ENCODE peak calls at places on chromosome 14, in four cellular contexts. C is transverse colon, O is tibial artery, X is WTC11. A is an unnamed sample.

GRCh38 chr14:48350971-48351370 is 675.6 kb upstream of the MDGA2 start:
- DNase-seq in O (no peak), C (no peak), X (no peak), A (no peak)

GRCh38 chr14:99063620-99064225 is 208.3 kb downstream of the BCL11B start:
- DNase-seq in O (no peak), C (no peak), X (no peak), A (no peak)

GRCh38 chr14:22432348-22432976 is 156.6 kb downstream of the DAD1 start:
- DNase-seq in O (peak; percentile 67), C (peak; percentile 53), X (no peak), A (no peak)

GRCh38 chr14:69643430-69644200 is 32.2 kb downstream of the SUSD6 start:
- DNase-seq in C (peak; percentile 86), X (no peak), O (no peak), A (peak; percentile 64)

GRCh38 chr14:98926151-98926550 is 345.8 kb downstream of the BCL11B start:
- DNase-seq in X (no peak), C (no peak), O (no peak), A (no peak)

GRCh38 chr14:106318700-106319099 is 792.3 kb downstream of the TMEM121 start:
- DNase-seq in O (no peak), X (no peak), C (no peak), A (no peak)

GRCh38 chr14:31505411-31505810 is 17.6 kb upstream of the GPR33 start:
- DNase-seq in C (no peak), O (no peak), X (no peak), A (no peak)

GRCh38 chr14:21894003-21894897 is 220.6 kb upstream of the OR4E1 start:
- DNase-seq in C (no peak), X (peak; percentile 62), O (no peak), A (no peak)

GRCh38 chr14:97095269-97095668 is 298.1 kb downstream of the VRK1 start:
- DNase-seq in C (no peak), X (no peak), O (no peak), A (no peak)

GRCh38 chr14:101134161-101134631 is 230.7 kb upstream of the RTL1 start:
- DNase-seq in O (no peak), C (no peak), X (no peak), A (no peak)

GRCh38 chr14:68137704-68138619 is 318.4 kb downstream of the RAD51B start:
- DNase-seq in O (no peak), X (peak; percentile 70), C (peak; percentile 36), A (no peak)

GRCh38 chr14:104770851-104771272 is 17.9 kb downstream of the SIVA1 start:
- DNase-seq in X (no peak), C (no peak), O (no peak), A (no peak)

GRCh38 chr14:33475623-33476022 is 475.3 kb downstream of the EGLN3 start:
- DNase-seq in O (no peak), X (peak; percentile 75), C (peak; percentile 73), A (no peak)

GRCh38 chr14:30016025-30016424 is 88.4 kb upstream of the PRKD1 start:
- DNase-seq in C (no peak), O (no peak), X (no peak), A (no peak)

GRCh38 chr14:44505588-44505987 is 1.5 kb downstream of the FSCB start:
- DNase-seq in C (no peak), O (no peak), X (peak; percentile 28), A (no peak)
- TF ChIP-seq CTCF in C (no peak), O (no peak), X (no peak), A (no peak)

GRCh38 chr14:94129111-94129757 is at the start of gene IFI27L2:
- DNase-seq in X (peak; percentile 76), C (peak; percentile 74), O (peak; percentile 88), A (peak; percentile 44)
- TF ChIP-seq CTCF in X (peak; percentile 19), C (peak; percentile 34), O (peak; percentile 42), A (no peak)

GRCh38 chr14:72892103-72892878 is 1.6 kb downstream of the DPF3 start:
- DNase-seq in O (no peak), C (peak; percentile 30), X (peak; percentile 54), A (no peak)
- TF ChIP-seq CTCF in O (no peak), C (no peak), X (no peak), A (no peak)

DNA sequence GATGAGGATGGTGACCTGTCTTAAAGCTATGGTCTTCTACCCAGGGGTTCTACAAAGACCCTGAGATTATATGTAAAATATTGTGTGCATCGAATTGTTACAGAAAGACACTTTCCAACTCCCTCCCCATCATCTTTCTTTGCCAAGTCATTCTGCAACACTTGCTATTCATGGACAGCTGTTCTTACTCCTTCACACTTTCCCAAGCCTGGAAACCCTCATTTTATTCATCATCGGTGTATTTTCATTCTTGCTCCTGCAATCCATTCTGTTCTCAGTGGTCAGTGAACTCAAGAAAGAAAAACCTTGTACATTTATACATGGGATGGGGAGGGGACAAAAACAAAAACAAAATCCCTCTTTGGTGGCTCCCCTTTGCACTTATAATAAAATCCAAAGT is 90.5 kb upstream of the STXBP6 start:
- DNase-seq in X (no peak), O (no peak), C (no peak), A (no peak)
- TF ChIP-seq CTCF in X (no peak), O (no peak), C (no peak), A (no peak)

DNA sequence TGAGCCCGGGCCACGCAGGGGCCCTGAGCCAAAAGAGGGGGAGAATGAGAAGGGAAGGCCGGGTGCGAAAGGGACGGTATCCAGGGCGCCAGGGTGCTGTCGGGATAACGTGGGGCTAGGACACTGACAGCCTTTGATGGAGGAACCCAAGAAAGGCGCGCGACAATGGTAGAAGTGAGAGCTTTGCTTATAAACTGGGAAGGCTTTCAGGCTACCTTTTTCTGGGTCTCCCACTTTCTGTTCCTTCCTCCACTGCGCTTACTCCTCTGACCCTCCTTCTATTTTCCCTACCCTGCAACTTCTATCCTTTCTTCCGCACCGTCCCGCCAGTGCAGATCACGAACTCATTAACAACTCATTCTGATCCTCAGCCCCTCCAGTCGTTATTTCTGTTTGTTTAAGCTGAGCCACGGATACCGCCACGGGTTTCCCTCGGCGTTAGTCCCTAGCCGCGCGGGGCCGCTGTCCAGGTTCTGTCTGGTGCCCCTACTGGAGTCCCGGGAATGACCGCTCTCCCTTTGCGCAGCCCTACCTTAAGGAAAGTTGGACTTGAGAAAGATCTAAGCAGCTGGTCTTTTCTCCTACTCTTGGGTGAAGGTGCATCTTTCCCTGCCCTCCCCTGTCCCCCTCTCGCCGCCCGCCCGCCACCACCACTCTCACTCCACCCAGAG is 3.0 kb downstream of the SSTR1 start:
- DNase-seq in C (no peak), O (no peak), X (peak; percentile 46), A (no peak)
- TF ChIP-seq CTCF in C (no peak), O (no peak), X (no peak), A (no peak)

DNA sequence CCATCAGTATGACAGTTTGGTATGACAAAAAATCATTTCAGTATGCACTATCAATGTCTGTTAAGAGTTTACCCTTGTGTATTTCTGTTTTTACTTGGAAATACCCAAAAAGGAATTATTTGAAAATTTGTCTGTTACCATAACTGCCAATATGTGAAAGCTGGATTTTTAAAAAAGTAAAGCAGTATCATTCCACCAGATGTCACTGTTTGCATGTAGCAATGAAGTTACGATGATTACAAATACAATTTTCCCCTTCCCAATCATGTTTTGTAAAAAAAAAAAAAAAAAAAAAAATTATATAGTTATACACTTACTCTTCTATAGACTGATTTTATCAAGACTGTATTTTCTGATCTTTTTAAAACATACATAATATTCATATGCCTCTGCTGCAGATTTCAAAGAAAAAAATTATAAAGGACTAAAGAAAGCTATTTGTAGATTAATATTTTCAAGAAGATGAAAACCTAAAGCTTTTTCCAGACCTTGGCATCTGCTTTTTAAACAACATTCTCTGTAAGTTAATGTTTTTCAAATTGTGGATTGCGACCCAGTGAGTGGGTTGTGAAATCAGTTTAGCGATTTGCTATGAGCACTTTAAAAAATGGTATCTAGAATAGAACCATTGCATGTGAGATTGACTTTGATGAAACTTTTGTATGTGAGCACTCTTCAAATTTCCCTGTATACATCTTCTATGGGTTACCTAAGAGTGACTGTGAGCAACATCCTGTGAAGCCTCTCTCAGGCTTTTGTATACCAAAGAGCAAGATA is 114.2 kb downstream of the TTC6 start:
- DNase-seq in X (no peak), C (no peak), O (no peak), A (no peak)
- TF ChIP-seq CTCF in X (no peak), C (peak; percentile 35), O (no peak), A (no peak)

GRCh38 chr14:71221119-71221518 is 313.9 kb downstream of the PCNX1 start:
- DNase-seq in X (no peak), C (no peak), O (no peak), A (no peak)
- TF ChIP-seq CTCF in X (no peak), C (no peak), O (no peak), A (no peak)

GRCh38 chr14:93106541-93107156 is 9.1 kb downstream of the ITPK1 start:
- DNase-seq in O (no peak), X (no peak), C (no peak), A (no peak)

GRCh38 chr14:93103392-93104080 is 12.2 kb downstream of the ITPK1 start:
- DNase-seq in O (no peak), C (peak; percentile 83), X (no peak), A (no peak)

GRCh38 chr14:93107383-93107782 is 8.3 kb downstream of the ITPK1 start:
- DNase-seq in X (no peak), O (no peak), C (peak; percentile 41), A (no peak)

GRCh38 chr14:93105362-93105761 is 10.4 kb downstream of the ITPK1 start:
- DNase-seq in O (no peak), X (no peak), C (peak; percentile 57), A (no peak)

DNA sequence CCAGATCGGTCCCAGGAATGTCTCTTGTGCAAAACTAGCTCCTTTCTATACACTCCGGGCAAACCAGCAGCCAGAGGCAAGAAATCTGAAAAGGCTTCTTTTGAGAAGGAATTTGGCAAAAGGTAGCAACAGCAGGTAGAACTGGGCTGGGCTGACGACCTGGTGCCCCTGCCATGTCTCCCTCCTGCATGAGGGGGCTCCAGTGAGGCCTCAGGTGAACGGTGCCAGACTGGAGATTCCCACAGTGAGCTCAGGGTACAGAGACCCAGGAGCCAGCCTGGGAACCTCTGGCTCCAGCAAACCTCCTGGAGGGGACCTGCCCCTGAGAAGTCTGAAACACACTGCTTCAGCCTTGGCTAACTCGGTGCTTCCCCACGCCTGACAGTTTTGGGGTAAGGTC is 10.8 kb downstream of the ITPK1 start:
- DNase-seq in X (peak; percentile 63), O (no peak), C (no peak), A (no peak)
- TF ChIP-seq CTCF in X (no peak), O (no peak), C (no peak), A (no peak)

GRCh38 chr14:45558183-45558582 is 305.2 kb upstream of the MIS18BP1 start:
- DNase-seq in O (no peak), X (no peak), C (no peak), A (no peak)

GRCh38 chr14:45559626-45560025 is 306.6 kb upstream of the MIS18BP1 start:
- DNase-seq in X (no peak), O (no peak), C (no peak), A (no peak)
- TF ChIP-seq CTCF in X (no peak), O (no peak), C (no peak), A (no peak)

DNA sequence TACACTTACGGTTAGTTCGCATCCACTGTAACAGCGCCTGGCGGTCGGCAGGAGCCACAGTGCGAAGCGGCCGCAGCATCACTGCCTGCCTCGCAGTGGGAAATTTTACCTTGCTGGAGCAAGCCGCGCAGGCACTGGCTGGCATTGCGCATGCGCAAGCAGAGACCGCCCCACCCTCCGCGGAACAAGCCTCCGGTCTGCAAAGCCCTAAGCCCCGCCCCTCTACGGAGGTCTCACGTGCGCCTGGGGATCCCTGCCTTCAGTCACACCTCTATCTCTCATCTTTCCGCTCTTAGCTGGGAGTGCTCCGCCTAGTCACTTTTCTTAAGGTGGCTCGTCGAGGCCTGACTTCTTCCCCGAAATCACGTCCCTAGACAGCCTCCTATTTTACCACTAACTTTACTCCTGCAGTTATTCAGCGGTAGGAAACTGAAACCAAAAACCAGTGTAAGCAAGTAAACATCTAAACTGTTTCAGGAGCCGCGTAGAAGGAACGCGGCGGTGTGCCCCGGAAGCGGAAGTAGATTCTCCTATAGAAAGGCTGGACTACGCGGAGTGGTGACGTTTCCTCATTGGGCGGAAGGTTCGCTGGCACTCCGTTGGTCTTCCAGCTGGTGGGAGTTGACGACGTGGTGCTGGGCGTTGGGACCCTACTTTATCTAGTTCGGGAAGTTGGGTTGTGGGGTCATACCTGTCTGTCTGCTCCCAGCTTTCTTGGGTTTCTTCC is at the start of gene SRP54:
- DNase-seq in X (peak; percentile 100), C (peak; percentile 100), O (peak; percentile 99), A (peak; percentile 91)
- TF ChIP-seq CTCF in X (no peak), C (peak; percentile 7), O (no peak), A (no peak)

A was measured in omental fat pad.